ENCODE peak calls at places on chromosomes 16 and 17, in four cellular contexts. K is IMR-90, T is heart right ventricle, V is transverse colon. W is an unnamed sample.
A peak's percentile ranks its signal among the peaks of the same experiment; 100 is the strongest.

GRCh38 chr16:59783191-59783590 is 1049.1 kb upstream of the GOT2 start:
- DNase-seq in K (peak; percentile 7), T (no peak), V (no peak), W (no peak)

GRCh38 chr16:65314246-65315003 is 192.6 kb upstream of the CDH11 start:
- DNase-seq in V (no peak), T (no peak), K (peak; percentile 47), W (no peak)

GRCh38 chr17:76365256-76365903 is 11.7 kb upstream of the PRPSAP1 start:
- DNase-seq in V (no peak), T (no peak), K (no peak), W (no peak)

GRCh38 chr16:53518550-53519416 is 15.8 kb upstream of the AKTIP start:
- DNase-seq in T (peak; percentile 79), V (peak; percentile 71), K (peak; percentile 54), W (no peak)

GRCh38 chr16:49701867-49702494 is 153.9 kb downstream of the ZNF423 start:
- DNase-seq in K (no peak), V (peak; percentile 27), T (peak; percentile 53), W (peak; percentile 26)

GRCh38 chr17:14019186-14019956 is 49.9 kb upstream of the COX10 start:
- DNase-seq in K (peak; percentile 57), T (no peak), V (no peak), W (peak; percentile 41)

GRCh38 chr16:67539691-67540635 is 11.3 kb downstream of the RIPOR1 start:
- DNase-seq in V (no peak), K (no peak), T (no peak), W (no peak)

GRCh38 chr16:88430185-88430523 is 22.9 kb upstream of the ZFPM1 start:
- DNase-seq in V (no peak), T (peak; percentile 16), K (no peak), W (no peak)

GRCh38 chr16:53094013-53094630 is 39.3 kb downstream of the CHD9 start:
- DNase-seq in V (peak; percentile 90), T (peak; percentile 52), K (no peak), W (peak; percentile 52)

GRCh38 chr17:68439656-68440290 is 17.5 kb downstream of the WIPI1 start:
- DNase-seq in K (no peak), V (no peak), T (no peak), W (no peak)
- H3K4me1 ChIP-seq in K (peaks cover 9% of the 10 kb centered on the region), V (no peaks in the 10 kb centered on the region), T (peaks cover 77% of the 10 kb centered on the region), W (peaks cover 26% of the 10 kb centered on the region)

GRCh38 chr17:27078296-27078695 is 215.6 kb upstream of the WSB1 start:
- DNase-seq in T (no peak), K (no peak), V (no peak), W (no peak)
- TF ChIP-seq CTCF in T (no peak), K (no peak), V (no peak), W (no peak)

DNA sequence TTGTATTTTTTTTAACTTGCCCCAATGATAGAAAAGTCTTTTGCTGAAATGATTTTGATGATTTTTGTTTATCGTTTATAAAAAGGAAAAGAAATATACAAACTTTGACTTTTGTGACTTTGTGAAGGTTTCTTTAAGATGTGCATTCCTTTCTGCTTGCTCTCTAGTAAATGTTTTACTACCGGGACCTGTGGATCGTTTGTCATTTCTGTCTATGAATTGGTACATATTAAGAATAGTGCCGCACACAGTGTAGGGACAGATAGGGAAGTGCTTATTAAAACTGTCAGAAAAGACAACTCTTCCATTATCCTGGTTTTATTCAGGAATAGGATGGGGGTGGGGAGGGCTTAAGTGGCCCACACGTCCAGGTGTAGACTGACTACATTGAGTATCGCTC is 8.1 kb upstream of the PSMC5 start:
- DNase-seq in K (no peak), V (no peak), T (no peak), W (no peak)
- H3K27ac ChIP-seq in K (no peak overlapping the region), V (no peak overlapping the region), T (peak overlapping the region; percentile 59), W (no peak overlapping the region)

DNA sequence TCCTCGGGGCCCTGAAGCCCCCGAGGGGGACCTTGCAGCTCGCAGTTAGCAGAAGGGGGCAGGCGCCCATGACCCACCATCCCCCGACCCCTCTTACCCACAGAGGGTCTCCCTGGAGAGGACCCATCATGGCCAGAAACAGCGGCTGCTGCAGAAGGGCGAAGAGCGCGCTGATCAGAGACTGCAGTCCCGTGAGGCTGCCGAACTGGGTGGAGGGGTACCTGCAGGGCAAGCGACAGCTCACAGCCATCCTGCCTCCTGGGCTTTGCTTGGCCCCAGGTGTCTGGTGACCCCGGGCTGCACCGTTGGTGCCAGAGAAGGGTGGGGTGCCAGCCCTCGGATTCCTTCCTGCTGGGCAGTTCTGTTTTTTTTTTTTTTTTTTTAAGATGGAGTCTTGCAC is 13.9 kb upstream of the PITPNA start:
- DNase-seq in T (no peak), K (no peak), V (no peak), W (no peak)
- H3K4me1 ChIP-seq in T (peaks cover 54% of the 10 kb centered on the region), K (peaks cover 15% of the 10 kb centered on the region), V (peaks cover 13% of the 10 kb centered on the region), W (peaks cover 15% of the 10 kb centered on the region)

DNA sequence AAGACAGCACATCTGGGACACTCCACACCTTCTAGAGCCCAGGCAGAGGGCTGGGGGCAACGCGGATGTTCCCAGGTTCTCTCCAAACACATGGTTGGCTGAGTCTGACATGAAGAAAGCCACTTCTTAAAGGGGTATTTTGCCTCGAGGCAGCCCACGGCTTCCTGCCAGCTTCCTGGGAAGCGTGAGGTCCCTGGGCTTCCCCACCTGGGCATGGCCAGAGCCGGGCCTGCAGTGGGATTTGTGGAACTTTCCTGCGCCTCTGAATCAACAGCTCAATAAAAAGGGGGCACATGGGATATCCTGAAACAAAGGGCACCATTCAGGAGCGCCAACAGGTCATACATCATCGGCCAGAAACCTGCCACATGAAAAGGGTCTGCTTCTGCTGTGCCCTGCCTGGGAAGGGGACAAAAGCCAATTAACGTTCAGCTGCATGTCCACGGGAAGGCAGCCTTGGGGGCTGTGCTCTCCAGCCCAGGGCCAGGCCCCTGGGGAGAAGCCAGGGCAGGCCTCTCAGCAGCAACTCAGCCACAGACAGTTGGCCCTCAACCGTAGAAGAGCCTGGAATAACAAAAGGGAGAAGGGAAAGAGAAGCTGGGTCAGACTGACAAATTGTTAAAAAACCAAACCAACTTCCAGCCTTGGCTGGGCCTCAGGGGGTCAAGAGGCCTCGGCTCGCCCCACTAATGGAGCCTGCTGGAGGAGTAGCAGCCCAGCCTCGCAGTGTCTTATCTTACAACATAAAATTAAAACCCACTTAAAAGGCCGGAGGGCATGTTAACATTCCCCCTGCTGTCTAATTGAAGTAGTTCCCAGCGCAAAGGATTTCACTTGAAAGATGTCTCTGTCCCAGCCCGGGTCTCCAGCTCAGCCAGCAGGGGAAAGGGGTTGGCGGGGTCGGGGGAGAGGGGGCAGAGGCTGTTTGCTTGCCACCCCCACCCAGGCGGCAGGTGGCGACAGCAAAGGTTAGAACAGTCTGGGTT is 34.2 kb downstream of the TBX4 start:
- DNase-seq in T (no peak), V (no peak), K (no peak), W (no peak)
- TF ChIP-seq CTCF in T (no peak), V (no peak), K (no peak), W (no peak)

GRCh38 chr17:1764274-1764673 is 2.4 kb downstream of the SERPINF1 start:
- DNase-seq in T (peak; percentile 66), V (peak; percentile 84), K (peak; percentile 87), W (peak; percentile 79)
- H3K27ac ChIP-seq in T (peak overlapping the region; percentile 88), V (peak overlapping the region; percentile 83), K (peak overlapping the region; percentile 36), W (peak overlapping the region; percentile 89)

DNA sequence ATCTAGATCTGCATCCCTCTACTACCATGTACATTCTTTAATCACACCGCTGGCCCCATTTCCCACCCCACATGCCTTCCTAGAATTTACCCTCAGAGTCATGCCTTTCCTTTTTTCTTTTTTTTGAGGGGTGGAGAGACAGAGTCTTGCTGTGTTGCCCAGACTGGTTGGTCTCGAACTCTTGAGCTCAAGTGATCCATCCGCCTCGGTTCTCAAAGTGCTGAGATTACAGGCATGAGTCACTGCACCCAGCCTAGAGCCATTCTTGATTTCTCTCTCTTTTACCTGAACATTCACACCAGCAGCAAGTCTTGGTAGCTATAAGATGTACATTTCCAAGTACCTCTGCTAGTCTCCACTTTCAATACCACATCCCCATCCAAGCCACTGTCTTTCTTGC is 2.1 kb downstream of the PAGR1 start:
- DNase-seq in K (no peak), T (no peak), V (no peak), W (no peak)
- H3K4me1 ChIP-seq in K (peaks cover 19% of the 10 kb centered on the region), T (peaks cover 78% of the 10 kb centered on the region), V (peaks cover 42% of the 10 kb centered on the region), W (peaks cover 13% of the 10 kb centered on the region)

GRCh38 chr17:83082899-83083367 is 3.5 kb downstream of the METRNL start:
- DNase-seq in T (no peak), K (no peak), V (no peak), W (no peak)
- TF ChIP-seq CTCF in T (no peak), K (no peak), V (no peak), W (no peak)

GRCh38 chr16:50702725-50703124 is 9.3 kb downstream of the NOD2 start:
- DNase-seq in T (no peak), K (no peak), V (no peak), W (no peak)
- H3K27ac ChIP-seq in T (no peak overlapping the region), K (no peak overlapping the region), V (no peak overlapping the region), W (no peak overlapping the region)